ENCODE peak calls at places on chromosomes 12 and 14, in six cellular contexts. E, X, K, G, D and M are unnamed samples. For H3K79me2, the result is how much of the 10 kb centered on the place peaks cover.

GRCh38 chr12:89769483-89769818 is 60.8 kb upstream of the ATP2B1 start:
- DNase-seq in E (no peak), X (no peak), D (no peak), K (no peak), G (no peak), M (no peak)

GRCh38 chr12:8692573-8692972 is 5.2 kb upstream of the RIMKLB start:
- DNase-seq in D (peak), E (no peak), G (no peak), K (peak), X (no peak), M (peak)

GRCh38 chr14:31059152-31059924 is 33.2 kb upstream of the STRN3 start:
- DNase-seq in D (no peak), G (no peak), E (peak), K (no peak), X (peak), M (peak)

GRCh38 chr14:85534435-85534834 is 4.5 kb downstream of the FLRT2 start:
- DNase-seq in E (peak), X (no peak), D (no peak), G (no peak), K (no peak), M (peak)

GRCh38 chr14:53537421-53538315 is 384.5 kb upstream of the DDHD1 start:
- DNase-seq in K (no peak), E (peak), G (no peak), X (no peak), D (no peak), M (peak)

GRCh38 chr12:133058203-133059125 is 21.2 kb downstream of the ZNF84 start:
- DNase-seq in G (no peak), X (peak), E (peak), D (peak), K (no peak), M (no peak)

GRCh38 chr12:70985850-70986249 is 65.3 kb upstream of the PTPRR start:
- DNase-seq in K (no peak), D (no peak), G (no peak), X (no peak), E (peak), M (no peak)

GRCh38 chr12:1670244-1670814 is 20.5 kb upstream of the ADIPOR2 start:
- DNase-seq in X (no peak), E (no peak), D (no peak), G (no peak), K (no peak), M (peak)

GRCh38 chr12:55933158-55933798 is 2.3 kb downstream of the DGKA start:
- DNase-seq in K (no peak), G (no peak), D (no peak), X (peak), E (peak), M (no peak)

GRCh38 chr14:39246618-39247017 is 12.9 kb downstream of the MIA2 start:
- DNase-seq in K (no peak), X (no peak), E (peak), G (no peak), D (no peak), M (no peak)

GRCh38 chr12:68450947-68451260 is 118.7 kb upstream of the MDM1 start:
- DNase-seq in K (no peak), G (no peak), E (peak), X (no peak), D (no peak), M (no peak)

GRCh38 chr14:80781968-80782367 is 159.6 kb downstream of the CEP128 start:
- DNase-seq in E (no peak), X (peak), K (no peak), D (no peak), G (no peak), M (no peak)

GRCh38 chr12:92784795-92785562 is 82.2 kb downstream of the PLEKHG7 start:
- DNase-seq in D (peak), E (peak), G (peak), K (peak), X (peak), M (peak)

GRCh38 chr14:25308244-25308643 is 258.3 kb upstream of the STXBP6 start:
- DNase-seq in X (no peak), G (no peak), D (no peak), E (peak), K (no peak), M (no peak)

GRCh38 chr14:20802341-20803084 is at the start of gene RNASE1:
- DNase-seq in D (no peak), G (no peak), X (peak), K (no peak), E (peak), M (peak)

GRCh38 chr14:36942522-36943245 is 229.7 kb downstream of the SLC25A21 start:
- DNase-seq in G (no peak), X (peak), E (peak), K (no peak), D (no peak), M (no peak)

GRCh38 chr12:19234171-19234704 is 104.7 kb downstream of the PLEKHA5 start:
- DNase-seq in K (peak), D (no peak), X (no peak), E (peak), G (no peak), M (no peak)

GRCh38 chr12:25377475-25378179 is 126.9 kb upstream of the KRAS start:
- DNase-seq in X (peak), G (no peak), D (no peak), K (no peak), E (peak), M (peak)

GRCh38 chr14:86777950-86778602 is 1214.9 kb downstream of the GALC start:
- DNase-seq in K (no peak), D (no peak), X (peak), G (no peak), E (no peak), M (no peak)

GRCh38 chr12:50055831-50056628 is 1.4 kb upstream of the ASIC1 start:
- DNase-seq in D (peak), G (peak), E (peak), X (peak), K (peak), M (peak)

GRCh38 chr14:30214014-30214413 is 286.4 kb upstream of the PRKD1 start:
- DNase-seq in E (peak), X (peak), D (no peak), K (no peak), G (no peak), M (no peak)

GRCh38 chr12:112539221-112539620 is 120.5 kb downstream of the PTPN11 start:
- DNase-seq in X (peak), G (no peak), D (no peak), E (no peak), K (no peak), M (no peak)

GRCh38 chr14:77158175-77158908 is 16.8 kb upstream of the ZDHHC22 start:
- DNase-seq in K (peak), G (no peak), X (peak), D (no peak), E (peak), M (peak)

GRCh38 chr14:100321473-100322137 is 1.5 kb upstream of the SLC25A47 start:
- DNase-seq in G (no peak), D (no peak), X (no peak), E (no peak), K (no peak), M (no peak)

GRCh38 chr14:71399057-71399487 is 491.8 kb downstream of the PCNX1 start:
- DNase-seq in X (no peak), E (peak), G (no peak), D (peak), K (no peak), M (no peak)

GRCh38 chr14:100140452-100141132 is 18.9 kb downstream of the DEGS2 start:
- DNase-seq in G (no peak), D (no peak), K (no peak), E (no peak), X (no peak), M (peak)

GRCh38 chr12:11765817-11766794 is 116.6 kb downstream of the ETV6 start:
- DNase-seq in G (peak), D (no peak), K (no peak), E (peak), X (no peak), M (no peak)

GRCh38 chr14:93991212-93991611 is 5.9 kb upstream of the CCDC197 start:
- DNase-seq in D (no peak), X (no peak), K (no peak), G (no peak), E (no peak), M (no peak)

GRCh38 chr12:47774664-47775063 is 1.6 kb downstream of the SLC48A1 start:
- DNase-seq in D (no peak), X (no peak), K (no peak), G (no peak), E (no peak), M (no peak)

GRCh38 chr14:21267886-21268611 is 1.2 kb downstream of the HNRNPC start:
- DNase-seq in X (peak), G (no peak), K (no peak), D (peak), E (peak), M (peak)

DNA sequence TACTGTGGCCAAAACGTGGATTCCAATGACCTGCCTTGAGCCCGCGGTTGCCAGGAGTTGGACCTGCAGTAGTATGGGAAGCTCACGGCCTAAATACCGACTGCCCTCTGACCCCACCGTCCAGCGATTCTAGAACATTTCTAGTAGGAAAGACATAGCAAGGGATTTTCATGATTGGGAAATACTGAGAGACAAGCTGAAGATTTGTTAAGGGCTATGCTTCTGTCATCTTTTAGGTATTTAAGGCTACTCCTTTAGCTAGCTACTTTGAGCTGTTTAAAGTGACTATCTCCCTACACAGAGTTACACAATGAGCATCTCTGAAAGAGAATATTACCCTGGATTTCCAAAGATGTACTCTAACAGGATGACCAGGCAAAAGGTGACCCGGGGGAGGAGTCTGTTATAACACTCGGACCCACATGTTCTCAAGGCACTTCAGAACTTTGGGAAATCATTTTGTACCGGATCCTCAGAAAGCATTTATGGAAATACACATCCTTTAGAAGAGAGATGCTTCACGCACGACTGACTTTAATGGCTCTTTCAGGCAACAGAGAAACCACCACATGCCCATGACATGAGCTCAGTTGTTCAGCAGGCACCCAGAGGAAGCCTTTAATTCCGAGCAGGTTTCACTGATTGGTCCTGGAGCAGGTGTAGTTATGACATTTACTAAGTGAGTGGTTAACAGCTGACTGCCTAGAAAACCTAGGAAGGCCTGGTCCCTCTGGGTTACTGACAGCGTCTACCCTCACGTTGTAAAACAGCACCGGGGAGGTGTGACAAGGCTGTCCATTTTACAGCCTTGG is 4.2 kb downstream of the BAG5 start:
- DNase-seq in D (no peak), G (no peak), K (no peak), X (peak), E (peak), M (no peak)
- H3K79me2 ChIP-seq in D (half or more), G (half or more), K (half or more), X (half or more), E (half or more), M (half or more)

GRCh38 chr14:91173867-91174266 is 60.0 kb downstream of the DGLUCY start:
- DNase-seq in E (no peak), K (no peak), D (no peak), X (no peak), G (no peak), M (no peak)

GRCh38 chr14:91177797-91178147 is 63.9 kb downstream of the DGLUCY start:
- DNase-seq in D (no peak), X (no peak), E (no peak), G (no peak), K (no peak), M (no peak)

GRCh38 chr14:91175296-91175695 is 61.4 kb downstream of the DGLUCY start:
- DNase-seq in G (no peak), E (no peak), X (no peak), D (no peak), K (no peak), M (no peak)

GRCh38 chr14:91175802-91176201 is 61.9 kb downstream of the DGLUCY start:
- DNase-seq in X (no peak), E (no peak), G (no peak), D (no peak), K (no peak), M (no peak)

DNA sequence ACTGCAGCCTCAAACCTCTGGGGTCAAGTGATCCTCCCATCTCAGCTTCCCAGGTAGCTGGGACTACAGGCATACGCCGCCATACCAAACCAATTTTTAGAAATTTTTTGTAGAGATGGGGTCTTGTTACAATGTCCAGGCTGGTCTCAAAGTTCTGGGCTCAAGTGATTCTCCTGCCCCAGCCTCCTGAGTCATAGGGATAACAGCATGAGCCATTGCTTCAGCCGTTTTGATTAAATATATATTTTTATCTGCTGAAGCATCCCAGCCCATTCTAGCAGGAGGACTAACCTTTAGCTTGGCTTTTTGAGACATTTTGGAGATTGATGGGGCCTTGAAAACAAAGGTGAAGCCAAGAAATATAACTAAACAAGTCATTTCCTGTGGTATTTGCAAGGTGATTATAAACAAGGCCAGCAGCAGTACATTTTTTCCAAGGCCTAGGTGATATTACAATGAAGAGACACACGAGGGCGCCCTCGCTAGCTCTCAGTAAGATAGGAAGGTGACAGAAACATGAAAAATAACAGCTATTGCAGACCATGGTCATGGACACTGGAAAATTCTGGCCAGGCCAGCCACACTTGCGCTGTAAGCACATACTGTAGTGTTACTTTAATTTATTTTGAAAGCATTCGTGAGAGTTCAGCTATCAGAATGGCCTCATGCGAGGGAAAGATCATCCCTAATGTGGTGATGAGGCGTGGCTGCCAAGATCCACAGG is 63.4 kb downstream of the DGLUCY start:
- DNase-seq in E (peak), X (peak), D (peak), K (peak), G (peak), M (peak)
- TF ChIP-seq EZH2phosphoT487 in E (no peak), X (no peak), D (no peak), K (no peak), G (no peak), M (no peak)

GRCh38 chr12:32145096-32145495 is 38.4 kb downstream of the BICD1 start:
- DNase-seq in K (no peak), E (no peak), G (no peak), X (no peak), D (no peak), M (no peak)
- H3K79me2 ChIP-seq in K (half or more), E (half or more), G (under half), X (under half), D (half or more), M (half or more)

GRCh38 chr12:85309180-85309579 is 29.2 kb downstream of the ALX1 start:
- DNase-seq in E (no peak), G (no peak), X (no peak), K (no peak), D (no peak), M (no peak)
- TF ChIP-seq EZH2phosphoT487 in E (no peak), G (no peak), X (no peak), K (no peak), D (no peak), M (no peak)

DNA sequence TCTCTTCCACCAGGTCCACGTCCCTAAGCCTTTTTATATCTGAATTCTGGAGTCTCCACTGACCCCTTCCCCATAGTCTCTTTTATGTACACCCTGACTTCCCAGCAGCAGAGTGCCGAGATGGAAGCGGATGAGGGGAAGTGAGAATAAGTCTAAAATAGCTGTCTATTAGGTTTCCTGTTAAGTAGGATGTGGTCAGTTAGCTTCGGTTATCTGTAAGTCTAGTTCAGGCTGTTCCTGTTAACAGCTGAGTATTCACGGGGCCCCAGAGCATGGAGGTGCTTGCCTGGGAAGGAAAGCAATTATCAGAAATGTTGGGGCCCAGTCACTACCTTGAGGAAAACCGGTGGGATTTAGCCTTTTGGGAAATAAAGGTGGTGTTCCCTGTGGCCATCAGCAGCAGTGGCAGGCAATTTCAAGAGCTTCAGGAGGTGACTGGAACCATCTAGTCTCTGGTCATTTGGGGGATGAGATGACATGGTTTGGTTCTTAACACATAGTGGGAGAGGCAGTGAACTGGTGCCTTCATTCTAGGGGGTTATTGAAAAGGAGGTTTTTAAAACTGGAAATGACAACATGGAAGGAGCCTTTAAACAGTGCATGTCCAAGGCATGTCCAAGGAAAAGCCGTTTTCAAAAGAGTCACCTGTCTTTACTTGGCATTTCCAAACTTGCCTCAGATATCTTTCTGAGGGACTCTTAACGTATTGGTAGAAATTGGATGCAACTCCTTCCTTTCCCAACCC is 21.8 kb downstream of the CHST11 start:
- DNase-seq in E (no peak), G (peak), X (no peak), K (no peak), D (peak), M (no peak)
- H3K79me2 ChIP-seq in E (under half), G (half or more), X (under half), K (under half), D (half or more), M (under half)

GRCh38 chr12:57890191-57891120 is 43.9 kb upstream of the CTDSP2 start:
- DNase-seq in K (no peak), X (peak), D (no peak), E (peak), G (no peak), M (no peak)

GRCh38 chr12:57887631-57888406 is 41.3 kb upstream of the CTDSP2 start:
- DNase-seq in K (peak), E (peak), G (no peak), D (no peak), X (peak), M (no peak)

GRCh38 chr12:57886590-57887363 is 40.2 kb upstream of the CTDSP2 start:
- DNase-seq in E (no peak), G (no peak), X (no peak), K (no peak), D (no peak), M (no peak)

GRCh38 chr12:57889541-57889989 is 43.0 kb upstream of the CTDSP2 start:
- DNase-seq in K (no peak), X (no peak), G (no peak), D (no peak), E (peak), M (peak)

DNA sequence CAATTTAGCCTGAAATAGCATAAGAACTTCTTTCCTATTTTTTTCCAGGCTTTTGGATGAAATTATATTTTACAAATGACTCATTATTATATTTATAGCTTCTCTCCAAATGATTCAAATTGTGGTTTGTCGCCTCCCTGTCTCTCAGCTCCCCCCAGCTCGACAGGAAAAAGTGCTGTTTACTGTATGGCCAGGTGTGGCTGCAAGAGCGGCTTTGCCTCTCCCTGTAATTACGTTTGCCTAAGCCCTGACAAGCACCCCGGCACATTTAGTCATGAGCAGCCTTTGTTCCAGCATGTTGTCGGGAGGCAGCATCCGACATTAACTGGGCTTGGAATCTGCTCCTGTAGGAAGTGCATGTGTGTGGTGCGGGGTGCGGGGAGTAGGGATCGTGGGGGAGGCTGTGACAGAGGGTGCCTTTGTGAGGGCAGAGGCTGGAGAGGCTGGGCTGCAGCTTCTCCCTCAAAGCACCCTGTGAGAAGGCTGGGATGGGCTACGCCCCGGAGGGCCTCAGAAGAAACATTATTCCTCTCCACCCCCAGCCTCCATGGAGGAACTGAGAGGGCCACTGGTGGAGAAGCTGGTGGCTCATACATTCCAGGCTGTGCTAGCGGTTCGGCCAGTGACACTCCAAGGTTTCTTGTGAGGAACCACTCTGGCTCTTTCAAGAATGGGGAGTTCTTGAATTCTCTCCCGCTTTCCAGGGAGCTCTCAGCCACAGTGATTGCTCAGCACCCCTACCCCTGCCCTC is 42.1 kb upstream of the CTDSP2 start:
- DNase-seq in X (peak), G (peak), K (no peak), E (peak), D (peak), M (peak)
- TF ChIP-seq EZH2phosphoT487 in X (no peak), G (no peak), K (no peak), E (peak), D (no peak), M (no peak)